ENCODE peak calls at places on chromosomes 12 and 14, in nine cellular contexts. T is body of pancreas, A is heart right ventricle, P is AG04450, K is fibroblast of lung, B is A549, S is mesothelial cell of epicardium, U is PC-9, I is MM.1S. X is an unnamed sample.

GRCh38 chr12:13049816-13050215 is 5.6 kb downstream of the FAM234B start:
- DNase-seq in A (no peak), P (no peak), B (no peak), U (no peak), S (no peak), T (no peak), I (no peak), K (peak; percentile 36), X (peak; percentile 2)

GRCh38 chr12:53750812-53751335 is 905 bp downstream of the CISTR start:
- DNase-seq in I (no peak), S (no peak), P (no peak), T (peak; percentile 48), A (peak; percentile 35), U (no peak), B (no peak), K (peak; percentile 23), X (no peak)

GRCh38 chr12:43551271-43551970 is 582 bp downstream of the ADAMTS20 start:
- DNase-seq in I (no peak), A (no peak), P (no peak), B (no peak), T (no peak), U (no peak), K (no peak), S (peak; percentile 50), X (no peak)

GRCh38 chr12:56661560-56661959 is 15.8 kb upstream of the ATP5F1B start:
- DNase-seq in B (no peak), P (no peak), I (no peak), A (no peak), K (no peak), U (peak; percentile 46), S (no peak), T (no peak), X (no peak)

GRCh38 chr12:47079365-47079893 is at the start of gene PCED1B:
- DNase-seq in U (peak; percentile 46), I (peak; percentile 69), B (peak; percentile 76), S (peak; percentile 59), T (peak; percentile 80), A (peak; percentile 80), K (peak; percentile 69), P (no peak), X (no peak)

GRCh38 chr14:68547305-68548193 is 245.3 kb downstream of the ZFP36L1 start:
- DNase-seq in I (no peak), B (peak; percentile 83), A (no peak), T (peak; percentile 73), P (peak; percentile 65), S (no peak), U (peak; percentile 94), K (peak; percentile 90), X (peak; percentile 82)

GRCh38 chr12:79659961-79660431 is 30.8 kb downstream of the PAWR start:
- DNase-seq in S (no peak), A (no peak), U (no peak), I (no peak), T (no peak), K (peak; percentile 39), P (no peak), B (no peak), X (no peak)

GRCh38 chr14:105844047-105844630 is 317.8 kb downstream of the TMEM121 start:
- DNase-seq in S (no peak), U (no peak), I (no peak), B (no peak), T (no peak), A (no peak), P (no peak), K (no peak), X (no peak)

GRCh38 chr12:89203144-89203543 is 149.2 kb downstream of the DUSP6 start:
- DNase-seq in I (no peak), T (no peak), P (no peak), S (no peak), B (no peak), K (no peak), U (no peak), A (no peak), X (no peak)

DNA sequence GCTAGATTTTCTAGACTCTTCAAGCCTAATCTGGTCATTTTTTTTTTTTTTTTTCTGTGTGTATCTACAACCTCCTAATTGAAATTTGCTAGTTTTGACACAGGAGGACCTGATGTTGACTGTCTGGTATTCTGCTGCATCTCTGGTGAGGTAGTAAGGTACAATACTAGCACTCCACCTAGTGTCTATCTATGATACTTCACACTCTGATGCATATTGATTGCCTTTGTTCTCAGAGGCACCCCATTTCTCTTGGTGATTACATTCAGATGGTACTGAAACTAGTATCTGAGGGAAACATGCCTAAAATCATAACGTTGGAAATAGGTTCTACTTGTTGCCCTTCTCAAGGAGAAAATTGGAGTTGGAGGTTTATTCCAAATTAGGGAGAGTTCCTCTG is 930.5 kb upstream of the NOVA1 start:
- DNase-seq in S (no peak), K (peak; percentile 45), A (no peak), I (peak; percentile 41), U (no peak), P (no peak), T (no peak), B (peak; percentile 36), X (no peak)
- TF ChIP-seq CTCF in S (no peak), K (peak; percentile 18), A (no peak), I (peak; percentile 51), U (peak; percentile 68), P (no peak), T (peak; percentile 23), B (peak; percentile 28), X (no peak)

GRCh38 chr14:41285193-41285748 is 321.4 kb upstream of the LRFN5 start:
- DNase-seq in S (peak; percentile 44), K (peak; percentile 19), U (no peak), P (no peak), A (no peak), B (peak; percentile 5), I (peak; percentile 50), T (peak; percentile 13), X (no peak)

GRCh38 chr14:41280745-41281144 is 325.9 kb upstream of the LRFN5 start:
- DNase-seq in U (no peak), B (peak; percentile 4), A (no peak), P (no peak), S (no peak), K (peak; percentile 1), T (no peak), I (no peak), X (no peak)
- TF ChIP-seq CTCF in U (peak; percentile 27), B (no peak), A (no peak), P (no peak), S (no peak), K (peak; percentile 8), T (no peak), I (no peak), X (no peak)

DNA sequence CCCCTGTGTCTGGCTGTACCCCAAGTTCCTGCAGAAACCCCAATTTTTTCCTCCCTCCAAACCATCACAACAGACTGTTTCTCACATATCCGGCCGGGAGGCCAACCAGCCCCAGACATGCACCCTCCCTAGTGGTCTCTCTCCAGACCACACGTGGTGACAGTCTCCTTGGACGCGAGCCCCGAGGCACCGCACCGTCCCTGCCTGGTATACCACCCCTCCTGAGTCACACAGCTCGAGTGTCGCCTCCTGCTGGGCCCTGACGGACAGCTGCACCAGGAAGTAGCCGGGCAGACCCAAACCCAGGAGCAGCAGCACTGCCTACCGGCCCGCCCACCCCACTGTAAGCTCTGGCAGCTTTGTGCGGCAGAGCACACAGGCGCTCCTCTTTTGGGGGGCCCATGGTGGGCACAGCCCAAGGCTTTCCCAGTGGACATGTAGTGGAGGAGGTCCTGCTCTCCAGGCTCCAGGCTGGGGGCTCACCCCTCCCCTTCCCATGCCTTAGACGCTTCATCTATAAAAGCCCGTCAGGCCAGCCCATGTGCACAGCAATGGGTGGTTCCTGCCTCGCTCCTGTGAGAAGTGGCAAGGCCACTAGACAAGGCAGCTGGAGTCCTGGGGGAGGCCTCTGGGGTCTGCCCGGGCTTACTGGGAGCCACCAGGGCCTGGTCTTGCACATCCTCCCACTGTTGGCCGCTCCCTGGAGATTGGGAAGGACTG is 97.5 kb downstream of the RFLNA start:
- DNase-seq in A (no peak), P (no peak), I (no peak), U (peak; percentile 85), B (peak; percentile 92), S (no peak), T (no peak), K (peak; percentile 74), X (no peak)
- TF ChIP-seq CTCF in A (no peak), P (peak; percentile 22), I (no peak), U (peak; percentile 52), B (peak; percentile 55), S (peak; percentile 8), T (no peak), K (peak; percentile 36), X (peak; percentile 38)

GRCh38 chr14:47044841-47045240 is 393.3 kb upstream of the RPL10L start:
- DNase-seq in T (no peak), A (no peak), B (no peak), I (no peak), P (no peak), S (no peak), U (no peak), K (peak; percentile 5), X (no peak)
- TF ChIP-seq CTCF in T (no peak), A (no peak), B (no peak), I (no peak), P (no peak), S (no peak), U (no peak), K (no peak), X (no peak)

GRCh38 chr12:9328065-9328464 is 119.9 kb upstream of the PZP start:
- DNase-seq in A (no peak), T (no peak), U (no peak), B (no peak), I (no peak), P (no peak), S (no peak), K (no peak), X (no peak)
- TF ChIP-seq CTCF in A (no peak), T (no peak), U (no peak), B (no peak), I (no peak), P (no peak), S (no peak), K (no peak), X (no peak)

X was measured in AG09309.